ENCODE peak calls at places on chromosomes 7 and 10, in six cellular contexts. H is upper lobe of right lung; U is CD8-positive, alpha-beta T cell; K is H1; B is BJ; V is right lobe of liver. N is an unnamed sample.

GRCh38 chr7:14606101-14606500 is 296.4 kb downstream of the DGKB start:
- DNase-seq in H (no peak), U (no peak), K (no peak), B (no peak), V (no peak), N (no peak)

GRCh38 chr7:107396990-107397389 is 72.9 kb upstream of the GPR22 start:
- DNase-seq in H (no peak), U (no peak), K (no peak), B (no peak), V (no peak), N (no peak)

GRCh38 chr7:121084748-121085336 is 96.3 kb downstream of the CPED1 start:
- DNase-seq in H (no peak), U (no peak), K (no peak), B (peak; percentile 93), V (no peak), N (no peak)

GRCh38 chr7:143216151-143216550 is 5.7 kb upstream of the TAS2R40 start:
- DNase-seq in H (no peak), U (no peak), K (no peak), B (no peak), V (no peak), N (no peak)

GRCh38 chr7:90251304-90251635 is 6.3 kb downstream of the CFAP69 start:
- DNase-seq in H (no peak), U (no peak), K (no peak), B (no peak), V (no peak), N (no peak)

GRCh38 chr7:136728945-136729344 is 139.5 kb upstream of the CHRM2 start:
- DNase-seq in H (no peak), U (no peak), K (no peak), B (no peak), V (no peak), N (no peak)

GRCh38 chr10:44973323-44974081 is 5.1 kb downstream of the DEPP1 start:
- DNase-seq in H (no peak), U (no peak), K (no peak), B (no peak), V (no peak), N (peak; percentile 27)

GRCh38 chr7:4134631-4135030 is 547.5 kb upstream of the FOXK1 start:
- DNase-seq in H (peak; percentile 59), U (no peak), K (no peak), B (no peak), V (peak; percentile 72), N (no peak)

GRCh38 chr7:106757846-106758245 is 96.9 kb upstream of the CCDC71L start:
- DNase-seq in H (no peak), U (no peak), K (no peak), B (no peak), V (peak; percentile 71), N (no peak)

GRCh38 chr10:62399211-62399610 is 25.0 kb downstream of the ZNF365 start:
- DNase-seq in H (no peak), U (no peak), K (no peak), B (no peak), V (no peak), N (no peak)

GRCh38 chr7:19899517-19899916 is 126.1 kb upstream of the TMEM196 start:
- DNase-seq in H (no peak), U (no peak), K (no peak), B (no peak), V (no peak), N (no peak)

GRCh38 chr10:33889371-33889770 is 554.9 kb upstream of the NRP1 start:
- DNase-seq in H (no peak), U (no peak), K (no peak), B (no peak), V (no peak), N (no peak)

GRCh38 chr7:14825909-14826308 is 76.6 kb downstream of the DGKB start:
- DNase-seq in H (no peak), U (no peak), K (no peak), B (no peak), V (no peak), N (no peak)

GRCh38 chr10:126581648-126582046 is 88.8 kb downstream of the C10orf90 start:
- DNase-seq in H (no peak), U (no peak), K (no peak), B (no peak), V (no peak), N (no peak)

GRCh38 chr10:72027498-72027897 is 60.9 kb downstream of the SPOCK2 start:
- DNase-seq in H (no peak), U (no peak), K (no peak), B (no peak), V (no peak), N (no peak)

GRCh38 chr7:75702515-75702914 is 36.2 kb downstream of the HIP1 start:
- DNase-seq in H (no peak), U (no peak), K (no peak), B (no peak), V (no peak), N (no peak)

GRCh38 chr7:106679153-106679931 is 18.4 kb upstream of the CCDC71L start:
- DNase-seq in H (peak; percentile 65), U (no peak), K (no peak), B (peak; percentile 73), V (no peak), N (no peak)

GRCh38 chr7:122869260-122869659 is 17.0 kb downstream of the CADPS2 start:
- DNase-seq in H (no peak), U (no peak), K (no peak), B (no peak), V (no peak), N (no peak)

GRCh38 chr10:114932945-114933344 is 5.0 kb upstream of the TRUB1 start:
- DNase-seq in H (no peak), U (no peak), K (no peak), B (no peak), V (no peak), N (no peak)

GRCh38 chr10:43197834-43198681 is 59.8 kb downstream of the CSGALNACT2 start:
- DNase-seq in H (peak; percentile 66), U (no peak), K (peak; percentile 53), B (no peak), V (peak; percentile 45), N (no peak)

GRCh38 chr7:15554744-15555143 is 7.1 kb downstream of the AGMO start:
- DNase-seq in H (no peak), U (no peak), K (no peak), B (no peak), V (no peak), N (no peak)

GRCh38 chr7:132972745-132973144 is 109.1 kb downstream of the CHCHD3 start:
- DNase-seq in H (no peak), U (no peak), K (no peak), B (no peak), V (no peak), N (no peak)

GRCh38 chr10:49831352-49832040 is 69.4 kb upstream of the OGDHL start:
- DNase-seq in H (no peak), U (no peak), K (peak; percentile 52), B (peak; percentile 9), V (no peak), N (no peak)

GRCh38 chr7:22565315-22565811 is 65.4 kb upstream of the STEAP1B start:
- DNase-seq in H (no peak), U (no peak), K (no peak), B (no peak), V (no peak), N (no peak)

DNA sequence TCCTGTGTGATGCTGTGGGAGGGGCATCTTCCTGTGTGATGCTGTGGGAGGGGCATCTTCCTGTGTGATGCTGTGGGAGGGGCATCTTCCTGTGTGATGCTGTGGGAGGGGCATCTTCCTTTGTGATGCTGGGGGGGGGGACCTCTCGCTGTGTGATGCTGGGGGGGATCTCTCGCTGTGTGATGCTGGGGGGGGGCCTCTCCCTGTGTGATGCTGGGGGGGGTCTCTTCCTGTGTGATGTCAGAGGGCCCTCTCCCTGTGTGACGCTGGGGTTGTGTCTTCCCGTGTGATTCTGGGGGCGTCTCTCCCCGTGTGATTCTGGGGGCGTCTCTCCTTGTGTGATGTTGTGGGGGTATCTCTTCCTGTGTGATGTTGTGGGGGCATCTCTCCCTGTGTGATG is 27.9 kb upstream of the DPYSL4 start:
- DNase-seq in H (no peak), U (peak; percentile 63), K (no peak), B (no peak), V (no peak), N (no peak)
- H3K4me3 ChIP-seq in H (no peak overlapping the region), U (peak overlapping the region; percentile 48), K (no peak overlapping the region), B (no peak overlapping the region), V (no peak overlapping the region), N (no peak overlapping the region)

GRCh38 chr7:48414005-48414732 is 242.9 kb downstream of the ABCA13 start:
- DNase-seq in H (no peak), U (no peak), K (no peak), B (no peak), V (no peak), N (no peak)
- H3K27me3 ChIP-seq in H (no peaks in the 10 kb centered on the region), U (no peaks in the 10 kb centered on the region), K (no peaks in the 10 kb centered on the region), B (no peaks in the 10 kb centered on the region), V (no peaks in the 10 kb centered on the region), N (no peaks in the 10 kb centered on the region)

DNA sequence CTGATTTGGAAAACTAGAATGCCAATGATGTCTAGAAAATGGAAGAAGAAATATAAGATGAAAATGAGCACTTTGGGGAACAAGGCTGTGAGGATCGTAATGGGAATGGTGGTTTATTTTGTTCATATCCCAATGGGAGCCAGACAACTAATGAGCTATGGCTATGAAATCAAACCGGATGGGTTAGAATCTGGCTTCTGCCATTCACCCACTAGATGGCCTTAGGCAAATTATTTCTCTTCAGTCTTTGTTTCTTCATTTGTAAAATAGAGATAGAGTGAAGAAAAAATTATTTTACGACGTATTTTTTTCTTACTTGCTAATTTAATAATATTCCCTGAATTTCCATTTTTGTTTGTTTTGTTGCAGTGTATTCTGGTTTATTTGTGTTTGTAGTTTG is 572.1 kb upstream of the IGFBP3 start:
- DNase-seq in H (no peak), U (no peak), K (no peak), B (no peak), V (no peak), N (no peak)
- TF ChIP-seq CTCF in H (no peak), U (no peak), K (no peak), B (no peak), V (peak; percentile 23), N (no peak)

GRCh38 chr7:64557601-64558322 is 5.1 kb downstream of the ZNF680 start:
- DNase-seq in H (no peak), U (no peak), K (no peak), B (no peak), V (no peak), N (no peak)

GRCh38 chr7:64559206-64559605 is 3.7 kb downstream of the ZNF680 start:
- DNase-seq in H (no peak), U (no peak), K (no peak), B (no peak), V (peak; percentile 62), N (no peak)

GRCh38 chr7:64558781-64559180 is 4.1 kb downstream of the ZNF680 start:
- DNase-seq in H (no peak), U (no peak), K (no peak), B (no peak), V (no peak), N (no peak)

GRCh38 chr7:64555046-64555445 is 7.8 kb downstream of the ZNF680 start:
- DNase-seq in H (no peak), U (no peak), K (no peak), B (no peak), V (no peak), N (no peak)

GRCh38 chr7:64558323-64558705 is 4.6 kb downstream of the ZNF680 start:
- DNase-seq in H (no peak), U (no peak), K (no peak), B (no peak), V (no peak), N (no peak)
- H3K4me3 ChIP-seq in H (no peak overlapping the region), U (no peak overlapping the region), K (no peak overlapping the region), B (no peak overlapping the region), V (no peak overlapping the region), N (no peak overlapping the region)

N was measured in pancreas.